ENCODE peak calls at places on chromosomes 5 and 9, in seven cellular contexts. One of them, this sample, is unnamed.

GRCh38 chr5:86896916-86897315 is 279.2 kb downstream of the COX7C start:
- DNase-seq in colonic mucosa: no peak
- DNase-seq in M059J: no peak
- DNase-seq in GM06990: no peak
- DNase-seq in pancreas: no peak
- DNase-seq in heart left ventricle: no peak
- DNase-seq in heart right ventricle: no peak
- DNase-seq in this sample: no peak

GRCh38 chr5:36870399-36871040 is 6.0 kb upstream of the NIPBL start:
- DNase-seq in pancreas: no peak
- DNase-seq in GM06990: peak
- DNase-seq in heart right ventricle: no peak
- DNase-seq in colonic mucosa: no peak
- DNase-seq in heart left ventricle: no peak
- DNase-seq in M059J: peak
- DNase-seq in this sample: no peak

GRCh38 chr9:2055203-2055658 is 40.1 kb downstream of the SMARCA2 start:
- DNase-seq in M059J: peak
- DNase-seq in GM06990: peak
- DNase-seq in colonic mucosa: no peak
- DNase-seq in heart right ventricle: no peak
- DNase-seq in pancreas: no peak
- DNase-seq in heart left ventricle: no peak
- DNase-seq in this sample: no peak

GRCh38 chr5:168992687-168993086 is 308.3 kb downstream of the SLIT3 start:
- DNase-seq in heart right ventricle: no peak
- DNase-seq in GM06990: no peak
- DNase-seq in pancreas: no peak
- DNase-seq in M059J: no peak
- DNase-seq in colonic mucosa: no peak
- DNase-seq in heart left ventricle: no peak
- DNase-seq in this sample: peak

GRCh38 chr5:173734716-173735115 is 118.3 kb upstream of the BOD1 start:
- DNase-seq in heart left ventricle: no peak
- DNase-seq in M059J: no peak
- DNase-seq in GM06990: no peak
- DNase-seq in pancreas: no peak
- DNase-seq in colonic mucosa: no peak
- DNase-seq in heart right ventricle: no peak
- DNase-seq in this sample: no peak

GRCh38 chr5:179240561-179240960 is 104.7 kb downstream of the ADAMTS2 start:
- DNase-seq in colonic mucosa: no peak
- DNase-seq in pancreas: no peak
- DNase-seq in heart left ventricle: peak
- DNase-seq in heart right ventricle: no peak
- DNase-seq in M059J: no peak
- DNase-seq in GM06990: no peak
- DNase-seq in this sample: no peak

GRCh38 chr5:142981886-142982820 is 212.0 kb downstream of the ARHGAP26 start:
- DNase-seq in M059J: peak
- DNase-seq in heart right ventricle: peak
- DNase-seq in pancreas: peak
- DNase-seq in GM06990: no peak
- DNase-seq in colonic mucosa: peak
- DNase-seq in heart left ventricle: peak
- DNase-seq in this sample: peak

GRCh38 chr9:94281101-94281500 is 22.0 kb downstream of the ZNF169 start:
- DNase-seq in heart left ventricle: no peak
- DNase-seq in pancreas: no peak
- DNase-seq in colonic mucosa: no peak
- DNase-seq in M059J: no peak
- DNase-seq in GM06990: no peak
- DNase-seq in heart right ventricle: no peak
- DNase-seq in this sample: no peak

GRCh38 chr5:167244583-167244982 is 1046.9 kb upstream of the WWC1 start:
- DNase-seq in M059J: peak
- DNase-seq in heart left ventricle: no peak
- DNase-seq in pancreas: no peak
- DNase-seq in GM06990: no peak
- DNase-seq in colonic mucosa: no peak
- DNase-seq in heart right ventricle: no peak
- DNase-seq in this sample: no peak

GRCh38 chr5:146919304-146919703 is 40.7 kb upstream of the PPP2R2B start:
- DNase-seq in M059J: no peak
- DNase-seq in colonic mucosa: no peak
- DNase-seq in heart right ventricle: no peak
- DNase-seq in GM06990: no peak
- DNase-seq in pancreas: no peak
- DNase-seq in heart left ventricle: no peak
- DNase-seq in this sample: no peak

GRCh38 chr5:134003064-134003956 is 1.5 kb downstream of the VDAC1 start:
- DNase-seq in colonic mucosa: no peak
- DNase-seq in GM06990: no peak
- DNase-seq in heart right ventricle: no peak
- DNase-seq in heart left ventricle: no peak
- DNase-seq in pancreas: no peak
- DNase-seq in M059J: peak
- DNase-seq in this sample: no peak

GRCh38 chr9:10534863-10535262 is 77.9 kb downstream of the PTPRD start:
- DNase-seq in M059J: no peak
- DNase-seq in GM06990: no peak
- DNase-seq in colonic mucosa: no peak
- DNase-seq in heart left ventricle: no peak
- DNase-seq in heart right ventricle: no peak
- DNase-seq in pancreas: no peak
- DNase-seq in this sample: no peak

GRCh38 chr9:135804588-135805421 is 102.5 kb downstream of the CAMSAP1 start:
- DNase-seq in heart right ventricle: peak
- DNase-seq in GM06990: no peak
- DNase-seq in pancreas: no peak
- DNase-seq in M059J: no peak
- DNase-seq in colonic mucosa: no peak
- DNase-seq in heart left ventricle: no peak
- DNase-seq in this sample: no peak

GRCh38 chr5:141484499-141485304 is at the start of gene PCDHGC4:
- DNase-seq in colonic mucosa: no peak
- DNase-seq in M059J: no peak
- DNase-seq in pancreas: no peak
- DNase-seq in heart right ventricle: no peak
- DNase-seq in GM06990: peak
- DNase-seq in heart left ventricle: peak
- DNase-seq in this sample: no peak

GRCh38 chr5:128163991-128164390 is 80.4 kb downstream of the SLC12A2 start:
- DNase-seq in heart left ventricle: no peak
- DNase-seq in GM06990: no peak
- DNase-seq in colonic mucosa: no peak
- DNase-seq in heart right ventricle: no peak
- DNase-seq in pancreas: no peak
- DNase-seq in M059J: peak
- DNase-seq in this sample: no peak

GRCh38 chr9:104866186-104866585 is 61.8 kb downstream of the ABCA1 start:
- DNase-seq in colonic mucosa: no peak
- DNase-seq in pancreas: no peak
- DNase-seq in GM06990: no peak
- DNase-seq in heart left ventricle: no peak
- DNase-seq in M059J: peak
- DNase-seq in heart right ventricle: no peak
- DNase-seq in this sample: no peak

GRCh38 chr5:56012281-56012963 is 17.7 kb upstream of the IL6ST start:
- DNase-seq in M059J: peak
- DNase-seq in colonic mucosa: peak
- DNase-seq in GM06990: no peak
- DNase-seq in heart right ventricle: no peak
- DNase-seq in pancreas: no peak
- DNase-seq in heart left ventricle: peak
- DNase-seq in this sample: peak

GRCh38 chr5:54187694-54188093 is 122.7 kb downstream of the ARL15 start:
- DNase-seq in colonic mucosa: no peak
- DNase-seq in GM06990: no peak
- DNase-seq in heart left ventricle: no peak
- DNase-seq in M059J: no peak
- DNase-seq in pancreas: no peak
- DNase-seq in heart right ventricle: no peak
- DNase-seq in this sample: no peak

GRCh38 chr5:106521701-106522100 is 1149.0 kb downstream of the EFNA5 start:
- DNase-seq in colonic mucosa: no peak
- DNase-seq in heart right ventricle: no peak
- DNase-seq in pancreas: no peak
- DNase-seq in M059J: peak
- DNase-seq in heart left ventricle: no peak
- DNase-seq in GM06990: no peak
- DNase-seq in this sample: no peak

GRCh38 chr9:68805890-68806517 is 101.0 kb downstream of the PIP5K1B start:
- DNase-seq in M059J: no peak
- DNase-seq in pancreas: no peak
- DNase-seq in GM06990: no peak
- DNase-seq in heart right ventricle: no peak
- DNase-seq in colonic mucosa: no peak
- DNase-seq in heart left ventricle: peak
- DNase-seq in this sample: no peak

GRCh38 chr5:67300321-67300720 is 103.7 kb upstream of the CD180 start:
- DNase-seq in pancreas: no peak
- DNase-seq in heart right ventricle: no peak
- DNase-seq in colonic mucosa: no peak
- DNase-seq in heart left ventricle: no peak
- DNase-seq in M059J: no peak
- DNase-seq in GM06990: no peak
- DNase-seq in this sample: no peak

GRCh38 chr5:145499483-145499882 is 335.7 kb downstream of the PRELID2 start:
- DNase-seq in colonic mucosa: no peak
- DNase-seq in M059J: peak
- DNase-seq in pancreas: no peak
- DNase-seq in heart left ventricle: no peak
- DNase-seq in GM06990: no peak
- DNase-seq in heart right ventricle: no peak
- DNase-seq in this sample: no peak

GRCh38 chr5:126852104-126852531 is 75.2 kb downstream of the LMNB1 start:
- DNase-seq in heart left ventricle: no peak
- DNase-seq in heart right ventricle: no peak
- DNase-seq in colonic mucosa: no peak
- DNase-seq in M059J: peak
- DNase-seq in pancreas: no peak
- DNase-seq in GM06990: no peak
- DNase-seq in this sample: no peak

GRCh38 chr9:70625078-70625477 is 210.6 kb upstream of the KLF9 start:
- DNase-seq in colonic mucosa: no peak
- DNase-seq in heart left ventricle: no peak
- DNase-seq in GM06990: no peak
- DNase-seq in M059J: no peak
- DNase-seq in heart right ventricle: no peak
- DNase-seq in pancreas: no peak
- DNase-seq in this sample: no peak

GRCh38 chr5:82225525-82226172 is 52.5 kb downstream of the RPS23 start:
- DNase-seq in GM06990: peak
- DNase-seq in heart left ventricle: peak
- DNase-seq in heart right ventricle: peak
- DNase-seq in pancreas: no peak
- DNase-seq in M059J: peak
- DNase-seq in colonic mucosa: peak
- DNase-seq in this sample: peak

GRCh38 chr5:150627731-150628545 is 12.5 kb upstream of the SYNPO start:
- DNase-seq in GM06990: no peak
- DNase-seq in heart right ventricle: no peak
- DNase-seq in heart left ventricle: no peak
- DNase-seq in colonic mucosa: no peak
- DNase-seq in M059J: peak
- DNase-seq in pancreas: peak
- DNase-seq in this sample: no peak

GRCh38 chr9:20405086-20405485 is 217.2 kb downstream of the MLLT3 start:
- DNase-seq in M059J: no peak
- DNase-seq in heart left ventricle: no peak
- DNase-seq in heart right ventricle: no peak
- DNase-seq in GM06990: no peak
- DNase-seq in pancreas: no peak
- DNase-seq in colonic mucosa: no peak
- DNase-seq in this sample: no peak

GRCh38 chr5:134511796-134512660 is 13.4 kb upstream of the JADE2 start:
- DNase-seq in heart left ventricle: peak
- DNase-seq in GM06990: no peak
- DNase-seq in M059J: peak
- DNase-seq in pancreas: peak
- DNase-seq in colonic mucosa: peak
- DNase-seq in heart right ventricle: peak
- DNase-seq in this sample: peak

GRCh38 chr9:93303806-93304573 is 120.1 kb downstream of the WNK2 start:
- DNase-seq in GM06990: no peak
- DNase-seq in M059J: no peak
- DNase-seq in heart left ventricle: peak
- DNase-seq in pancreas: peak
- DNase-seq in colonic mucosa: peak
- DNase-seq in heart right ventricle: no peak
- DNase-seq in this sample: peak

GRCh38 chr9:101146508-101146907 is 118.0 kb downstream of the PLPPR1 start:
- DNase-seq in colonic mucosa: no peak
- DNase-seq in pancreas: no peak
- DNase-seq in M059J: no peak
- DNase-seq in GM06990: no peak
- DNase-seq in heart right ventricle: no peak
- DNase-seq in heart left ventricle: no peak
- DNase-seq in this sample: no peak

GRCh38 chr9:96021616-96022444 is 146.3 kb downstream of the ERCC6L2 start:
- DNase-seq in heart left ventricle: peak
- DNase-seq in pancreas: no peak
- DNase-seq in M059J: peak
- DNase-seq in colonic mucosa: no peak
- DNase-seq in GM06990: no peak
- DNase-seq in heart right ventricle: peak
- DNase-seq in this sample: no peak

GRCh38 chr9:112754578-112754977 is 4.0 kb downstream of the SNX30 start:
- DNase-seq in colonic mucosa: no peak
- DNase-seq in heart right ventricle: no peak
- DNase-seq in M059J: peak
- DNase-seq in heart left ventricle: no peak
- DNase-seq in pancreas: no peak
- DNase-seq in GM06990: no peak
- DNase-seq in this sample: no peak

GRCh38 chr5:125219710-125220109 is 473.3 kb upstream of the ZNF608 start:
- DNase-seq in heart right ventricle: no peak
- DNase-seq in colonic mucosa: no peak
- DNase-seq in GM06990: no peak
- DNase-seq in pancreas: no peak
- DNase-seq in heart left ventricle: no peak
- DNase-seq in M059J: no peak
- DNase-seq in this sample: no peak

GRCh38 chr5:73367650-73368049 is 80.9 kb downstream of the FOXD1 start:
- DNase-seq in pancreas: no peak
- DNase-seq in heart right ventricle: no peak
- DNase-seq in colonic mucosa: no peak
- DNase-seq in M059J: peak
- DNase-seq in GM06990: no peak
- DNase-seq in heart left ventricle: no peak
- DNase-seq in this sample: no peak

GRCh38 chr5:72821776-72822175 is 5.3 kb downstream of the TNPO1 start:
- DNase-seq in heart left ventricle: no peak
- DNase-seq in colonic mucosa: no peak
- DNase-seq in M059J: no peak
- DNase-seq in pancreas: no peak
- DNase-seq in GM06990: no peak
- DNase-seq in heart right ventricle: no peak
- DNase-seq in this sample: no peak

This sample was measured in stomach.